ENCODE peak calls at places on chromosomes 6 and 20, in six cellular contexts. M, C, B, E, Y and O are unnamed samples.

GRCh38 chr6:135030532-135031178 is 24.0 kb downstream of the HBS1L start:
- DNase-seq in C (no peak), M (no peak), Y (no peak), E (no peak), B (no peak), O (no peak)

GRCh38 chr6:68728124-68728523 is 93.0 kb downstream of the ADGRB3 start:
- DNase-seq in C (no peak), E (no peak), Y (no peak), M (no peak), B (no peak), O (no peak)

GRCh38 chr20:39853664-39854063 is 835.4 kb downstream of the MAFB start:
- DNase-seq in M (no peak), B (no peak), Y (peak), E (peak), C (no peak), O (no peak)

GRCh38 chr6:48671506-48671905 is 560.5 kb upstream of the PTCHD4 start:
- DNase-seq in Y (no peak), E (no peak), M (no peak), C (no peak), B (no peak), O (no peak)

GRCh38 chr20:36818831-36819230 is 45.3 kb upstream of the DSN1 start:
- DNase-seq in B (no peak), E (no peak), C (no peak), Y (no peak), M (no peak), O (peak)

GRCh38 chr6:123380257-123380656 is 256.5 kb downstream of the TRDN start:
- DNase-seq in B (no peak), C (no peak), Y (no peak), M (no peak), E (no peak), O (peak)

GRCh38 chr20:48829940-48830339 is 2.1 kb upstream of the PREX1 start:
- DNase-seq in Y (no peak), M (no peak), B (no peak), E (no peak), C (no peak), O (no peak)

GRCh38 chr6:99612551-99613397 is 6.1 kb downstream of the PRDM13 start:
- DNase-seq in M (no peak), C (no peak), Y (peak), B (peak), E (no peak), O (peak)

GRCh38 chr6:128492386-128492785 is 28.0 kb downstream of the PTPRK start:
- DNase-seq in C (no peak), Y (no peak), M (no peak), E (no peak), B (no peak), O (no peak)

GRCh38 chr20:2297352-2297717 is 1.5 kb downstream of the TGM3 start:
- DNase-seq in Y (peak), B (no peak), E (no peak), M (no peak), C (no peak), O (no peak)

GRCh38 chr6:134028438-134028837 is 24.0 kb downstream of the SLC2A12 start:
- DNase-seq in E (no peak), Y (no peak), M (no peak), C (no peak), B (no peak), O (no peak)

GRCh38 chr20:61500791-61501321 is 248.8 kb downstream of the CDH4 start:
- DNase-seq in Y (peak), B (no peak), E (no peak), M (no peak), C (no peak), O (no peak)

GRCh38 chr6:98946877-98947410 is 802 bp downstream of the FBXL4 start:
- DNase-seq in Y (peak), M (peak), E (no peak), B (no peak), C (peak), O (peak)

GRCh38 chr6:13674533-13675190 is 37.0 kb downstream of the RANBP9 start:
- DNase-seq in Y (no peak), M (no peak), E (no peak), C (no peak), B (no peak), O (no peak)

GRCh38 chr20:45329497-45330319 is 18.5 kb downstream of the SDC4 start:
- DNase-seq in Y (no peak), M (no peak), B (no peak), C (peak), E (no peak), O (no peak)

GRCh38 chr6:139109558-139109957 is 25.3 kb upstream of the HECA start:
- DNase-seq in Y (peak), E (no peak), B (no peak), M (peak), C (no peak), O (peak)

GRCh38 chr20:53989977-53990376 is 80.4 kb downstream of the BCAS1 start:
- DNase-seq in E (no peak), M (no peak), B (no peak), C (no peak), Y (no peak), O (no peak)

GRCh38 chr6:96803106-96803481 is 34.2 kb downstream of the GPR63 start:
- DNase-seq in C (no peak), B (no peak), M (no peak), E (no peak), Y (no peak), O (no peak)

GRCh38 chr6:17413313-17413750 is 19.9 kb downstream of the CAP2 start:
- DNase-seq in C (no peak), M (no peak), Y (no peak), B (no peak), E (no peak), O (no peak)

GRCh38 chr6:16146527-16146955 is 17.7 kb downstream of the MYLIP start:
- DNase-seq in C (no peak), E (no peak), B (peak), M (no peak), Y (no peak), O (peak)

GRCh38 chr6:28490191-28490890 is 25.3 kb downstream of the GPX6 start:
- DNase-seq in B (no peak), Y (no peak), E (no peak), C (no peak), M (no peak), O (no peak)

GRCh38 chr20:55095745-55096450 is 620.5 kb downstream of the DOK5 start:
- DNase-seq in Y (no peak), M (no peak), C (no peak), B (no peak), E (no peak), O (no peak)

GRCh38 chr6:71376830-71377229 is 88.2 kb downstream of the OGFRL1 start:
- DNase-seq in M (no peak), C (no peak), E (no peak), Y (no peak), B (no peak), O (no peak)

GRCh38 chr6:127786109-127786508 is 114.7 kb downstream of the THEMIS start:
- DNase-seq in M (no peak), E (no peak), C (no peak), Y (no peak), B (no peak), O (no peak)

GRCh38 chr20:58228103-58228483 is 360 bp downstream of the ANKRD60 start:
- DNase-seq in C (no peak), M (no peak), Y (peak), B (no peak), E (no peak), O (no peak)

GRCh38 chr6:2937627-2938003 is 33.8 kb downstream of the SERPINB6 start:
- DNase-seq in E (no peak), Y (no peak), M (no peak), B (no peak), C (no peak), O (no peak)

GRCh38 chr20:32637738-32638137 is 36.0 kb downstream of the C20orf203 start:
- DNase-seq in E (no peak), Y (no peak), B (no peak), C (no peak), M (no peak), O (no peak)

GRCh38 chr6:147515327-147515726 is 6.8 kb downstream of the SAMD5 start:
- DNase-seq in E (no peak), M (no peak), Y (no peak), B (no peak), C (no peak), O (no peak)

GRCh38 chr6:143634486-143634885 is 43.3 kb upstream of the PHACTR2 start:
- DNase-seq in E (no peak), Y (no peak), M (no peak), C (no peak), B (no peak), O (no peak)

GRCh38 chr6:170165085-170165484 is 125.8 kb downstream of the DLL1 start:
- DNase-seq in M (no peak), Y (peak), C (no peak), E (no peak), B (no peak), O (no peak)

GRCh38 chr20:32278199-32278643 is 770 bp downstream of the KIF3B start:
- DNase-seq in C (no peak), Y (no peak), E (no peak), B (no peak), M (no peak), O (no peak)

GRCh38 chr6:168574075-168574698 is 133.2 kb downstream of the SMOC2 start:
- DNase-seq in E (no peak), M (no peak), Y (no peak), B (no peak), C (no peak), O (no peak)

GRCh38 chr20:15654208-15654649 is 919.0 kb downstream of the KIF16B start:
- DNase-seq in M (peak), Y (peak), B (peak), C (peak), E (peak), O (peak)

GRCh38 chr6:128710305-128710704 is 172.6 kb upstream of the LAMA2 start:
- DNase-seq in B (no peak), Y (no peak), M (no peak), E (no peak), C (no peak), O (no peak)

GRCh38 chr20:20969701-20970100 is 136.5 kb downstream of the LINC00237 start:
- DNase-seq in E (no peak), C (no peak), Y (no peak), M (no peak), B (no peak), O (no peak)